ENCODE peak calls at places on chromosomes 6 and 20, in seven cellular contexts. S is GM12878, O is HCT116, T is HepG2, Z is H1, K is K562, J is SK-N-SH. X is an unnamed sample.

GRCh38 chr20:39289316-39289715 is 327.2 kb downstream of the DHX35 start:
- DNase-seq in K (peak), J (no peak), T (no peak), O (no peak), Z (no peak), S (no peak), X (peak)

GRCh38 chr20:48595495-48596475 is 232.0 kb downstream of the PREX1 start:
- DNase-seq in S (no peak), Z (no peak), T (no peak), J (no peak), O (no peak), K (no peak), X (no peak)

GRCh38 chr20:49408705-49409104 is 73.8 kb downstream of the KCNB1 start:
- DNase-seq in O (no peak), K (no peak), S (no peak), T (no peak), Z (no peak), J (no peak), X (no peak)

GRCh38 chr20:31485450-31486339 is 10.6 kb downstream of the REM1 start:
- DNase-seq in K (peak), O (no peak), T (no peak), Z (no peak), J (peak), S (no peak), X (no peak)

GRCh38 chr6:132962936-132963579 is 148.7 kb downstream of the RPS12 start:
- DNase-seq in S (no peak), J (peak), Z (peak), O (peak), T (peak), K (peak), X (peak)

GRCh38 chr20:62376112-62377063 is 9.3 kb upstream of the LAMA5 start:
- DNase-seq in J (no peak), T (peak), O (no peak), Z (peak), S (no peak), K (no peak), X (no peak)

GRCh38 chr6:40477246-40478126 is 109.7 kb downstream of the LRFN2 start:
- DNase-seq in O (no peak), K (no peak), Z (peak), T (no peak), S (no peak), J (peak), X (no peak)

GRCh38 chr6:106446287-106446885 is 85.9 kb downstream of the CRYBG1 start:
- DNase-seq in S (no peak), T (no peak), K (no peak), J (peak), O (no peak), Z (no peak), X (no peak)

GRCh38 chr6:139944131-139944530 is 569.7 kb upstream of the CITED2 start:
- DNase-seq in S (no peak), Z (no peak), T (no peak), J (no peak), O (no peak), K (no peak), X (no peak)

GRCh38 chr6:15441215-15441868 is 195.5 kb downstream of the JARID2 start:
- DNase-seq in O (peak), T (peak), Z (no peak), J (peak), S (no peak), K (peak), X (peak)

GRCh38 chr6:30730611-30731435 is 10.7 kb downstream of the TUBB start:
- DNase-seq in O (peak), T (peak), J (peak), Z (no peak), K (peak), S (no peak), X (peak)

GRCh38 chr6:121590438-121590837 is 155.0 kb downstream of the GJA1 start:
- DNase-seq in Z (no peak), S (no peak), T (no peak), O (no peak), J (no peak), K (no peak), X (no peak)

GRCh38 chr6:41548098-41548840 is 2.1 kb downstream of the FOXP4 start:
- DNase-seq in T (no peak), O (no peak), J (no peak), S (no peak), Z (no peak), K (no peak), X (no peak)

GRCh38 chr20:62012631-62013030 is 53.0 kb downstream of the TAF4 start:
- DNase-seq in O (no peak), Z (no peak), K (no peak), T (no peak), J (no peak), S (no peak), X (no peak)

GRCh38 chr6:3850451-3851203 is 1.5 kb downstream of the FAM50B start:
- DNase-seq in K (no peak), Z (no peak), S (peak), O (no peak), T (no peak), J (no peak), X (no peak)

GRCh38 chr6:56220078-56220477 is 27.3 kb downstream of the COL21A1 start:
- DNase-seq in T (no peak), J (no peak), K (no peak), O (no peak), S (no peak), Z (no peak), X (no peak)
- TF ChIP-seq JUND in T (no peak), J (no peak), K (no peak), O (no peak), S (no peak), Z (no peak), X (no peak)

GRCh38 chr6:110054664-110055386 is 76.7 kb downstream of the GPR6 start:
- DNase-seq in S (no peak), J (no peak), Z (no peak), K (no peak), O (no peak), T (no peak), X (no peak)
- TF ChIP-seq JUND in S (no peak), J (no peak), Z (no peak), K (no peak), O (no peak), T (no peak), X (no peak)

DNA sequence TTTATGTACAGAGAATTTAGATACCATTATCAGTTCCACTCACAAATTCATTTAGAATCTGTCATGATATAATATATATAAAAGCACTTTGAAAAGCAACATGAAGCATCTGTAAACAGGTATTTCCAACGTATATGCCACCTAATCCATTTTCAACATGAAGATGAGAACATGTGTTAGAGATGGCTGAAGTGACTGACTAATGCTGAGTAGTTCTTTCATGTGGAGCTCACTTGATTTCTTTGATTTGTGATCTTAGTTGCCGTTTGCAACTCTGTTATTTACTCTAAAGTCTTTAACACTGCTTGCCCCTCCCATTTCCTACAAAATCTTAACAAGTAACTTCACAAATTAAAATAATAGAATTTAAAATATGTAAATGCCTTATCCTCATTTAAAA is 78.4 kb downstream of the ME1 start:
- DNase-seq in Z (no peak), S (no peak), O (no peak), T (no peak), J (no peak), K (no peak), X (no peak)
- TF ChIP-seq JUND in Z (no peak), S (no peak), O (no peak), T (no peak), J (no peak), K (no peak), X (no peak)

GRCh38 chr20:17493173-17493572 is 38.0 kb downstream of the BFSP1 start:
- DNase-seq in T (no peak), J (no peak), S (no peak), O (no peak), K (no peak), Z (no peak), X (no peak)

GRCh38 chr20:17494201-17494600 is 37.0 kb downstream of the BFSP1 start:
- DNase-seq in O (no peak), K (no peak), J (no peak), T (no peak), Z (no peak), S (no peak), X (no peak)

GRCh38 chr20:17498641-17499040 is 32.5 kb downstream of the BFSP1 start:
- DNase-seq in Z (no peak), K (no peak), S (no peak), T (no peak), J (no peak), O (no peak), X (no peak)

GRCh38 chr20:17498181-17498580 is 33.0 kb downstream of the BFSP1 start:
- DNase-seq in T (no peak), Z (no peak), S (no peak), K (no peak), J (no peak), O (no peak), X (no peak)

DNA sequence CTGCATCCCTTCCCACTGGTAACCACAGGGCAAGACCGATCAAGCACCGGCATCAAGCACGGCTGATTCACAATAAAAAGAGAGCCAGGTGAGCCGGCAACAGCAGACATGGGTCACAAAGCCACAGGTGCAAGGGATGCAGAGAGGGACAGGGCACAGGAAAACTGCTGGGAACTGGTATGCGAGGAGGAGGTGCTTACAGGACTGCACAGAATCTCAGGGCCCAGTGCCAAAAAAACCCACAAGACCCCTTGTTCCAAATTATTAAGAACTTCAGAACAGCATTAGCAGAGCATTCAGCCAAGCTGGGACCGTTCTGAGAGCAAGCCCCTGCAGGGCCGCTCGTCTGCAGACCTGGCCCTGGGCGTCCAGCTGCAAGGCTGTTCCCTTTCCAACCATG is 35.4 kb downstream of the BFSP1 start:
- DNase-seq in T (no peak), K (no peak), S (no peak), Z (no peak), O (no peak), J (no peak), X (no peak)
- TF ChIP-seq JUND in T (no peak), K (no peak), S (no peak), Z (no peak), O (no peak), J (no peak), X (no peak)

GRCh38 chr6:5006182-5006581 is 2.3 kb upstream of the RPP40 start:
- DNase-seq in S (no peak), T (no peak), O (no peak), J (no peak), K (no peak), Z (no peak), X (no peak)

GRCh38 chr6:5004373-5005037 is 668 bp upstream of the RPP40 start:
- DNase-seq in O (no peak), J (no peak), K (no peak), S (peak), Z (no peak), T (no peak), X (no peak)

GRCh38 chr6:5003604-5004372 is at the start of gene RPP40:
- DNase-seq in Z (peak), K (peak), T (peak), J (peak), S (peak), O (peak), X (peak)

GRCh38 chr6:5011346-5011745 is 7.5 kb upstream of the RPP40 start:
- DNase-seq in O (no peak), S (no peak), K (no peak), J (no peak), Z (no peak), T (no peak), X (no peak)

DNA sequence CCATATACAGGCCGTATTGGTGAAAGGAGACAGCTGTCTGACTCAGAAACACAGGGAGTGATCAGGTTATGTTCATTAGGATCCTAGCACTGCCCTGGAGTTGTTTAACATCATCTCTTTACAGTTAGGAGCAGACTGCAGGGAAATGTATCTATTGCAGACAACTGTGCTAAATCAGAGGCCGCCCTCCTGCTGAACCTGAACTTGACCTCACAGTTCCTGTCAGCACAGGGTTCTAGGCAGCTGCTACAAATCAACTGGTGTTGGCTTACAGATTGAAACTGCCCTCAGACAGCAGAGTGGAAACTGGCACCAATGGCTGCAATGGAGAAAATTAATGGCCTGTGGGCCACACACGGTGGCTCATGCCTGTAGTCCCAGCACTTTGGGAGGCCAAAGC is 3.7 kb upstream of the RPP40 start:
- DNase-seq in S (no peak), J (no peak), O (no peak), K (no peak), T (no peak), Z (no peak), X (no peak)
- TF ChIP-seq JUND in S (no peak), J (no peak), O (no peak), K (no peak), T (no peak), Z (no peak), X (no peak)

GRCh38 chr6:69945192-69945591 is 78.8 kb downstream of the COL19A1 start:
- DNase-seq in T (no peak), J (no peak), K (no peak), Z (no peak), O (no peak), S (no peak), X (no peak)
- TF ChIP-seq JUND in T (no peak), J (no peak), K (no peak), Z (no peak), O (no peak), S (no peak), X (no peak)

GRCh38 chr6:146860583-146860982 is 261.8 kb downstream of the ADGB start:
- DNase-seq in T (no peak), Z (no peak), K (no peak), J (peak), S (no peak), O (no peak), X (no peak)
- TF ChIP-seq JUND in T (no peak), Z (no peak), K (no peak), J (no peak), S (no peak), O (no peak), X (no peak)

DNA sequence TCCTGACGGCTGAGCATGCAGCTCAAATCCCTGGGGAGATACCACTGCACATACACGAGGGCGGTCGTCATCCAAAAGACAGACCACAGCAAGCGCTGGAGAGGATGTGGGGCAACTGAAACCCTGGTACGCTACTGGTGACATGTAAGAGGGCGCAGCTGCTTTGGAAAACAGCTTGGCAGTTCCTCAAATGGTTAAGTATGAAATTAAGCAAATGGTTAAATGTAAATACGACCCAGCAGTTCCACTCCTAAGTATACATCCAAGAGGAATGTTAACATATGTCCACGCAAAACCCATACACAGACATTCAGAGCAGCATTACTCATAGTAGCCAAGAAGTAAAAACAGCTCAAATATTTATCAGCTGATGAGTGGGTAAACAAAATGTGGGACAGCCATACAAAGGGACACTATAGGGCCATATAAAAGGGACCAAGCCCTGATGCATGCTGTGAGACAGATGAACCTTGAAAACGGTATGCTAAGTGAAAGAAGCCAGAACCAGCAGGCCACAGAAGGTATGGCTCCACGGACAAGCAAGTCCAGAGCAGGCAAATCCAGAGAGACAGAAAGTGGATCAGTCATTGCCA is 38.5 kb downstream of the RIPOR3 start:
- DNase-seq in T (no peak), J (no peak), K (no peak), O (no peak), Z (no peak), S (peak), X (no peak)
- TF ChIP-seq JUND in T (no peak), J (no peak), K (no peak), O (no peak), Z (no peak), S (no peak), X (no peak)

DNA sequence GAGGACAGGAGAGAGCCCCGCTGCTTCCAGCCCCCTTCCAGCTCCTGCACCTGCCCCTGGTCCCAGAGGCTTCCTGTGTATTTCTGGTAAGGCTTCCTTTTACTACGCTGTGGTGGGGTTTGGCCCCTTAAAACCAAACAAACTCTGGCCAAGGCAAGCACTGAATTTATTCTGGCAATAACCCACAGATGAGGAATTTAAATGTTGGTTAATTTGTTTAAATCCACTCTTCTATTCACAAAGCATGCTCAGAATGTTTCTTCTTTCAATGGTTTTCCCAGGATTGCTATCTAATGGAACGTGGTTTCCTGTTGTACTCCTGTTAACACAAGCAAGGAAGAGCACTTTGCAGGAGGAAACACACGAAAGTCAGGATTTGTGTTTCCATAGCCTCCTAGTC is 236.5 kb upstream of the FOXQ1 start:
- DNase-seq in S (no peak), Z (no peak), T (no peak), O (no peak), K (no peak), J (no peak), X (no peak)
- TF ChIP-seq JUND in S (no peak), Z (no peak), T (no peak), O (no peak), K (no peak), J (no peak), X (no peak)

GRCh38 chr6:85580104-85580877 is 13.4 kb downstream of the SNX14 start:
- DNase-seq in T (peak), Z (no peak), O (no peak), S (no peak), J (no peak), K (no peak), X (peak)

GRCh38 chr6:85581572-85581971 is 12.1 kb downstream of the SNX14 start:
- DNase-seq in O (no peak), J (no peak), T (no peak), K (no peak), Z (no peak), S (no peak), X (no peak)

GRCh38 chr6:85579581-85579980 is 14.1 kb downstream of the SNX14 start:
- DNase-seq in S (no peak), O (no peak), J (no peak), K (no peak), Z (no peak), T (no peak), X (no peak)

GRCh38 chr6:85576479-85576878 is 17.2 kb downstream of the SNX14 start:
- DNase-seq in Z (no peak), S (no peak), T (no peak), K (no peak), O (no peak), J (peak), X (no peak)

GRCh38 chr6:85580878-85581267 is 12.8 kb downstream of the SNX14 start:
- DNase-seq in T (peak), J (no peak), O (no peak), Z (no peak), K (peak), S (no peak), X (no peak)
- TF ChIP-seq JUND in T (no peak), J (no peak), O (no peak), Z (no peak), K (peak), S (no peak), X (no peak)